ENCODE peak calls at places on chromosomes 5 and 9, in six cellular contexts. C is neural crest cell, A is upper lobe of right lung, I is suprapubic skin, D is choroid plexus epithelial cell, S is GM13976. V is an unnamed sample.

GRCh38 chr9:6757988-6758417 is 230 bp downstream of the KDM4C start:
- DNase-seq in C (no peak), A (no peak), I (peak), D (no peak), S (peak), V (no peak)

GRCh38 chr9:19976226-19976625 is 187.4 kb upstream of the SLC24A2 start:
- DNase-seq in C (no peak), A (no peak), I (no peak), D (peak), S (no peak), V (no peak)

GRCh38 chr5:143514915-143515314 is 111.4 kb upstream of the NR3C1 start:
- DNase-seq in C (no peak), A (no peak), I (no peak), D (peak), S (no peak), V (peak)

GRCh38 chr9:77927265-77927664 is 104.3 kb downstream of the GNAQ start:
- DNase-seq in C (no peak), A (no peak), I (no peak), D (peak), S (no peak), V (peak)

GRCh38 chr5:143434261-143435206 is 31.0 kb upstream of the NR3C1 start:
- DNase-seq in C (no peak), A (no peak), I (no peak), D (no peak), S (no peak), V (no peak)

GRCh38 chr5:151003503-151003860 is 16.9 kb upstream of the GPX3 start:
- DNase-seq in C (no peak), A (no peak), I (no peak), D (no peak), S (no peak), V (no peak)

GRCh38 chr5:132484386-132484715 is 6.2 kb downstream of the IRF1 start:
- DNase-seq in C (no peak), A (peak), I (peak), D (no peak), S (no peak), V (no peak)

GRCh38 chr9:23789529-23790254 is 36.3 kb downstream of the ELAVL2 start:
- DNase-seq in C (no peak), A (no peak), I (no peak), D (no peak), S (no peak), V (no peak)

GRCh38 chr9:117656007-117656406 is 48.2 kb upstream of the TLR4 start:
- DNase-seq in C (no peak), A (no peak), I (no peak), D (peak), S (no peak), V (no peak)

GRCh38 chr9:27763831-27764230 is 190.6 kb upstream of the C9orf72 start:
- DNase-seq in C (no peak), A (no peak), I (no peak), D (no peak), S (no peak), V (no peak)

GRCh38 chr5:102792705-102793104 is 37.6 kb downstream of the PAM start:
- DNase-seq in C (no peak), A (no peak), I (no peak), D (peak), S (no peak), V (no peak)

GRCh38 chr5:127235136-127235535 is 55.5 kb upstream of the MEGF10 start:
- DNase-seq in C (no peak), A (no peak), I (no peak), D (no peak), S (no peak), V (no peak)

GRCh38 chr5:1312206-1312605 is 17.3 kb upstream of the TERT start:
- DNase-seq in C (no peak), A (peak), I (no peak), D (no peak), S (no peak), V (no peak)

GRCh38 chr9:113990975-113991471 is 87.1 kb downstream of the AMBP start:
- DNase-seq in C (no peak), A (no peak), I (peak), D (no peak), S (no peak), V (no peak)

GRCh38 chr5:1669276-1670155 is 130.1 kb downstream of the MRPL36 start:
- DNase-seq in C (no peak), A (no peak), I (no peak), D (no peak), S (no peak), V (no peak)

GRCh38 chr5:142542906-142543305 is 143.0 kb downstream of the FGF1 start:
- DNase-seq in C (no peak), A (no peak), I (no peak), D (no peak), S (no peak), V (peak)

GRCh38 chr9:134955156-134955555 is 37.4 kb upstream of the FCN1 start:
- DNase-seq in C (no peak), A (peak), I (peak), D (no peak), S (no peak), V (no peak)

GRCh38 chr5:170380361-170380951 is 8.7 kb downstream of the KCNMB1 start:
- DNase-seq in C (no peak), A (no peak), I (no peak), D (no peak), S (no peak), V (no peak)

GRCh38 chr9:14769235-14769580 is 46.7 kb upstream of the CER1 start:
- DNase-seq in C (no peak), A (no peak), I (no peak), D (peak), S (no peak), V (peak)

GRCh38 chr9:101027246-101027645 is 1.3 kb upstream of the PLPPR1 start:
- DNase-seq in C (no peak), A (no peak), I (no peak), D (no peak), S (no peak), V (no peak)

GRCh38 chr9:101027733-101028345 is 688 bp upstream of the PLPPR1 start:
- DNase-seq in C (no peak), A (no peak), I (no peak), D (no peak), S (no peak), V (peak)

GRCh38 chr9:101029300-101030021 is 934 bp downstream of the PLPPR1 start:
- DNase-seq in C (no peak), A (no peak), I (no peak), D (peak), S (no peak), V (no peak)

GRCh38 chr9:101030022-101030391 is 1.5 kb downstream of the PLPPR1 start:
- DNase-seq in C (no peak), A (no peak), I (no peak), D (no peak), S (no peak), V (no peak)

DNA sequence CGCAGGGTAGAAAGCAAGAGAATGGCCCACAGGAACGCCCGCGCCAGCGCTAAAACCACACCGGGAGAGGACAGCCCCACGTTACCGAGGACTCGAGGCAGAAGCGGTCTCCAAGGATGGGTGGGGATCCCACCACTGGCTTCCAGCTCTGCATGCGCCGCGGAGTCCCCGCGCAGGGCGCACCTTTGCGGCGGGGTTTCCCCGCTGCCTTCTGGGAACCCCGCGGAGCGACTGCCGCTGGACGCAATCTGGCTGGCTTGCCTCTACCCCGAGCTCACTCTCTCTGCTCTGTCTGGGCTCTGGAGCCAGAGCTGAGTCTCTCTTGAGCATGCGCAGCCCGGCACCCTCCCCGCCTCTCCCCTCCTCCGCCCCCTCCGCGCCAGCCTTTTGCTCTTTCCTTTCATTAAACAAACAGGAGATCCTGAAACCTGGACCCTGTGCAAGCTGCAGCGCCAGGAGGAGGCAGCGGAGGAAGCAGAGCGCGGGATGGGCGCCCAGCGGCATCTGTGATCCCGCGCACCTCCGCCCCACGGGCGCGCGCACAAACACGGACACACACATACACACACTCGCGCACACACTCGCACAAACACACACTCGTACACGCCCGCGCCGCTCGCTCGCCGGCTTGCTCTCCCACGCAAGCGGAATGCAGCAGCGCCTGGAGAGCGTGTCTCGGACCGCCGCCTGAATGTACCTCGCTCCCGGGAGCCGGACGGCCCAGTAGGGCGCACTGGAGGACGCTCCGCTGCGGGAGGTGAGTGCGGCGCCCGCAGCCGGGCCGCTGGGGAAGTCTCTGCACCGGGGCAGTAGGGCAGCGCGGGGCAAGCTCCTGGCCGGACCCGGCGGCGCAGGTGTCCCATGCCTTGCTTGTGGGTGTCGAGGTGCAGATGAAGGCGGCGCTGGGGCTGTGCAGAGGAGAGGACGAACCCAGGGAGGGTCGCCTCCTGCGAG is at the start of gene PLPPR1:
- DNase-seq in C (peak), A (peak), I (no peak), D (peak), S (peak), V (peak)
- TF ChIP-seq CTCF in C (no peak), A (no peak), I (no peak), D (no peak), S (no peak), V (peak)

DNA sequence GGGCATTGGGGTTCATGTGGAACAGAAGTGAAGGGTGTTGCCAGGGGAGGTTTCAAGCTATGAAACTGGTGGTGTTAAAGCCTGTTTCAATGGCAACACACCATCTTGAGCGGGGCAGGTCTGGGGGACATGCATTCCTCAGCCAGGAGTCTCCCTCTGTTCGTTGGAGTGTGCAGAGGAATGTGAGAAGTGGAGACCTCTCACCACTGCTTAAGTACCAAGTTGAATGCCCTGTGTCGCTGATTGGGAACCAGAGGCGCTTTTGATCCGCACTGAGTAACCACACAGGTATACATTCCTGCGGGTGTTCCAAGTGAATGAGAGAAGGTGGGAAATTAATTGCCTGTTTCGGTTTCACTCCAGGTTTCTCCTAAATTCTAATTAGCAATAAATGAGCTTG is 99.4 kb downstream of the LIX1 start:
- DNase-seq in C (no peak), A (no peak), I (no peak), D (no peak), S (no peak), V (no peak)
- TF ChIP-seq CTCF in C (no peak), A (no peak), I (no peak), D (no peak), S (no peak), V (no peak)

GRCh38 chr5:136364307-136364706 is 1.0 kb downstream of the TRPC7 start:
- DNase-seq in C (no peak), A (no peak), I (no peak), D (peak), S (no peak), V (no peak)
- TF ChIP-seq CTCF in C (peak), A (no peak), I (no peak), D (peak), S (no peak), V (peak)

GRCh38 chr9:72551306-72551705 is 29.9 kb downstream of the TMC1 start:
- DNase-seq in C (no peak), A (no peak), I (no peak), D (no peak), S (no peak), V (no peak)
- TF ChIP-seq CTCF in C (no peak), A (no peak), I (no peak), D (no peak), S (no peak), V (no peak)

GRCh38 chr5:128673010-128673409 is 135.0 kb upstream of the FBN2 start:
- DNase-seq in C (no peak), A (no peak), I (no peak), D (no peak), S (no peak), V (no peak)

GRCh38 chr5:128673411-128673957 is 135.4 kb upstream of the FBN2 start:
- DNase-seq in C (no peak), A (no peak), I (no peak), D (no peak), S (no peak), V (no peak)

GRCh38 chr5:128673970-128674369 is 135.9 kb upstream of the FBN2 start:
- DNase-seq in C (no peak), A (no peak), I (no peak), D (peak), S (no peak), V (no peak)

GRCh38 chr5:128669803-128670202 is 131.8 kb upstream of the FBN2 start:
- DNase-seq in C (no peak), A (no peak), I (no peak), D (peak), S (no peak), V (no peak)

DNA sequence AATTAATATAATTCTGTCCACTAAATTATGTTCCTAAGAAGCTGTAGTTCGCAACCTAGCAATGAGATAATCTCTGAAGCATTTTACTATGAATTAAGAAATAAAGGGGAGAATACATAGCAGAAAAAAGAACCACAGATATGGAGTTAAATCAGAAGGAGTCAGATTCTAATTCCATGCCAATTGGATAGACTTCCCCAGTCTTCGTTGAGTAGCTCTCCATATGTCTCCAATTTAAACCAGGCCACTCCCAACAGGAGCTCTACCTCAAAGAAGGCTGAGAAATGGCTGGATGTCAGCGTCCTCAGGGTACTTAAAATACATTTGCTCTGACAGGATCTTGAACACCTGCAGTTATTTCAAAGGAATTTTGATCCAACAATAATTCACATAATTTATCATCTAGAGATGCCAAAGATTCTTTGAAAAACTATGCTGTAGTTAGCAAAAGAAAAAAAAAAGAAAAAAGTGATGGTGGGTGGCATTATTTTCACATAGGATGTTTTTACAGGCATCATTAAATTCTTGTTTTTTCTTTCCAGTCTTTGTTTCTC is 133.9 kb upstream of the FBN2 start:
- DNase-seq in C (no peak), A (no peak), I (no peak), D (no peak), S (no peak), V (no peak)
- TF ChIP-seq CTCF in C (no peak), A (no peak), I (no peak), D (no peak), S (no peak), V (no peak)

DNA sequence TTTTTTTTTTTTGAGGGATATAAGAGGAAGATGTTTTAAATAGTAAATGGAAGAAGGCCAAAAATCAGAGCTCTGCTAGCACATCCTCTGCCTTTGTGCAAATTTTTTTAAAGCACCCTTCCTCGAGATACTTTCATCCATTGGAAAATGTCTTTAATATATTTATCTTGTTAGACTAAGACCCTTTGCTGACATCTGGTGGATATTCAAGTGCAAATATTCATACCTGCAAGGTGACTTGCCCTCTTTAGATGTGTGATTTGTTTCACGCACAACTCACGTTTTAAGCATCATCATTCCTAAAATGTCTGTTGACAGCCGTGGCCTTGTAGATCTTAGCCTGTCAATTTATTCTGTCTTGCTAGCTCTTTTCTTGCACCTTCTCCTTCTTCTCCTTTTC is 258.5 kb downstream of the AGTPBP1 start:
- DNase-seq in C (no peak), A (no peak), I (no peak), D (peak), S (no peak), V (peak)
- TF ChIP-seq CTCF in C (no peak), A (no peak), I (no peak), D (no peak), S (no peak), V (no peak)

GRCh38 chr5:140802781-140803271 is 2.0 kb downstream of the PCDHA3 start:
- DNase-seq in C (no peak), A (no peak), I (no peak), D (no peak), S (no peak), V (no peak)

GRCh38 chr5:140796718-140797095 is 2.1 kb downstream of the PCDHA2 start:
- DNase-seq in C (no peak), A (no peak), I (no peak), D (no peak), S (no peak), V (no peak)

GRCh38 chr5:140801494-140801841 is 611 bp downstream of the PCDHA3 start:
- DNase-seq in C (no peak), A (no peak), I (no peak), D (peak), S (no peak), V (no peak)

GRCh38 chr5:140795259-140795641 is 598 bp downstream of the PCDHA2 start:
- DNase-seq in C (no peak), A (no peak), I (no peak), D (peak), S (no peak), V (no peak)

DNA sequence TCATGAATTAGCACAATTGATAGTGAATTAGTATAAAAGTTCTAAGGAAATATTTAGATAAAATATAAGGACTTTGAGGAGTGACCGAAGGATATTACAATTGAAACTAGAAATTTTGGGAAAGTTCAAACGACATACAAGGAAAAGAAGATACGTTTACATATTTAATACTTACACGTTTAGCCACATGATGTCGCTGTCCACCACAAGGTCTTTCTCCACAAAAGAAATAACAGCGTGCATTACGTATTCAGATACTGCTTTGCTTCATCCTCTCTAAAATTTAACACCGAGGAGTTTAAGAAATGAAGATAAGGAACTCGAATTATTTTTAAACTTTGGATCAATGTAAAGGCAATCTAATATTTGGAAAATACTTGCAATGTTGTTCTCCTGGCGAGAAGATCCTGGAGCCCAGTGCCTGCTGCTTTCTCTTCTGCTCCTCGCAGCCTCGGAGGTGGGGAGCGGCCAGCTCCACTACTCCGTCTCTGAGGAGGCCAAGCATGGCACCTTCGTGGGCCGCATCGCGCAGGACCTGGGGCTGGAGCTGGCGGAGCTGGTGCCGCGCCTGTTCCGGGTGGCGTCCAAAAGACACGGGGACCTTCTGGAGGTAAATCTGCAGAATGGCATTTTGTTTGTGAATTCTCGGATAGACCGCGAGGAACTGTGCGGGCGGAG is at the start of gene PCDHA3:
- DNase-seq in C (no peak), A (no peak), I (no peak), D (peak), S (no peak), V (peak)
- TF ChIP-seq CTCF in C (no peak), A (peak), I (no peak), D (no peak), S (no peak), V (no peak)

GRCh38 chr9:82605657-82606031 is 457.3 kb downstream of the RASEF start:
- DNase-seq in C (no peak), A (no peak), I (no peak), D (no peak), S (no peak), V (no peak)

GRCh38 chr9:82606071-82606470 is 456.9 kb downstream of the RASEF start:
- DNase-seq in C (no peak), A (no peak), I (no peak), D (no peak), S (no peak), V (no peak)

GRCh38 chr9:82601272-82601835 is 461.6 kb downstream of the RASEF start:
- DNase-seq in C (no peak), A (no peak), I (no peak), D (peak), S (no peak), V (peak)

GRCh38 chr9:82604947-82605656 is 457.8 kb downstream of the RASEF start:
- DNase-seq in C (no peak), A (no peak), I (no peak), D (peak), S (no peak), V (peak)

DNA sequence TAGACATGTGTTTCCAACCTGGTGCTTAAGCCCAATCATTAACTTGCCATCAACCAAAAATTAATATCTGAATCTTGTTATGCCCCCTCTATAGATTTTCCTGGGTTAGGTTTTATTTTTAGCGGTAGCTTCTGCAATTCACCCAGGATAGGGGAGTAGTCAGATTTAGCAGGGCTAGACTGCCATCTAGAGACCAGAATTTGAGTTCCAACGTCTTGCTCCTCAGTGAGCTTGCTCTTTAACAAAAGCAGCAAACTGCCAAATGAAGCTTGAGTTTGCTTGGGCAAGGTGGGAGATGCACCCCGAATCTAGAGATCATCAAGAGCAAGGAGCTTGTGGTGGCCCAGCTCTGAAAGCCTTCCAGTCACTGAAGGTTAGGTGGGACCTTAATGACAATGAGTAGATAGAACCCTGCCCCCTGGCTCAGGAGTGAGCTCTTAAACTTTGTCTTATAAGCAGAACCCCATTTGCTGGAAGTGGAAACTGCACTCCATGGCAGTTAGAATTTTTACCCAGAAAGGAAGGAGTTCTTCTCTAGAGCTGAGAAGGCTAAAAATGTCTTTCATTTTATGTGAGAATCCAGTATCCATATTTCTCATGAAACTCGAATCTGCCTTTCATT is 456.1 kb downstream of the RASEF start:
- DNase-seq in C (peak), A (no peak), I (no peak), D (peak), S (peak), V (peak)
- TF ChIP-seq CTCF in C (peak), A (peak), I (no peak), D (peak), S (peak), V (peak)

GRCh38 chr5:179870403-179870903 is 11.8 kb upstream of the MRNIP start:
- DNase-seq in C (no peak), A (peak), I (no peak), D (peak), S (no peak), V (peak)
- TF ChIP-seq CTCF in C (peak), A (peak), I (no peak), D (peak), S (no peak), V (peak)